ENCODE peak calls at places on chromosomes 5 and 9, in six cellular contexts. N, O, D, X, L and G are unnamed samples.

GRCh38 chr9:32579706-32580331 is 6.9 kb upstream of the NDUFB6 start:
- DNase-seq in O (peak; percentile 50), L (peak; percentile 67), D (peak; percentile 11), X (peak; percentile 41), N (peak; percentile 29), G (peak; percentile 18)

GRCh38 chr9:38186372-38187115 is 117.5 kb upstream of the SHB start:
- DNase-seq in N (no peak), D (no peak), X (no peak), L (no peak), O (no peak), G (no peak)

GRCh38 chr5:35246411-35246810 is 16.1 kb upstream of the PRLR start:
- DNase-seq in L (no peak), N (no peak), X (no peak), O (no peak), D (no peak), G (no peak)

GRCh38 chr9:2261421-2262103 is 246.4 kb downstream of the SMARCA2 start:
- DNase-seq in D (no peak), X (no peak), O (no peak), L (no peak), N (no peak), G (no peak)

GRCh38 chr9:104429147-104429546 is 74.9 kb upstream of the OR13F1 start:
- DNase-seq in L (no peak), O (no peak), D (no peak), X (no peak), N (no peak), G (no peak)

GRCh38 chr5:158718738-158719505 is 380.8 kb downstream of the EBF1 start:
- DNase-seq in O (no peak), L (no peak), N (peak; percentile 13), X (no peak), D (no peak), G (no peak)

GRCh38 chr5:12780536-12780935 is 876.3 kb upstream of the CTNND2 start:
- DNase-seq in D (no peak), X (no peak), L (no peak), N (no peak), O (no peak), G (no peak)

GRCh38 chr5:146409081-146409671 is 38.0 kb upstream of the TCERG1 start:
- DNase-seq in D (no peak), N (peak; percentile 5), O (no peak), X (no peak), L (no peak), G (no peak)

GRCh38 chr9:136328011-136328621 is 777 bp downstream of the GPSM1 start:
- DNase-seq in D (no peak), O (no peak), N (no peak), X (no peak), L (no peak), G (no peak)

GRCh38 chr5:175214152-175214551 is 229.8 kb downstream of the DRD1 start:
- DNase-seq in L (no peak), O (no peak), X (no peak), N (no peak), D (peak; percentile 66), G (no peak)